ENCODE peak calls at places on chromosomes 7 and 10, in ten cellular contexts. N, I, K, G, E, M, W, Z, L and H are unnamed samples.

GRCh38 chr7:151125835-151126481 is 39.7 kb downstream of the AGAP3 start:
- DNase-seq in N (no peak), I (no peak), K (no peak), G (no peak), E (no peak), M (no peak), W (no peak), Z (no peak), L (no peak), H (no peak)

GRCh38 chr10:27625452-27626345 is 119.9 kb downstream of the MKX start:
- DNase-seq in N (no peak), I (no peak), K (no peak), G (no peak), E (no peak), M (no peak), W (no peak), Z (no peak), L (no peak), H (no peak)

GRCh38 chr10:127916826-127917225 is 9.9 kb downstream of the PTPRE start:
- DNase-seq in N (no peak), I (no peak), K (no peak), G (no peak), E (no peak), M (no peak), W (no peak), Z (no peak), L (no peak), H (no peak)

GRCh38 chr7:54394877-54395276 is 147.3 kb upstream of the VSTM2A start:
- DNase-seq in N (no peak), I (no peak), K (no peak), G (no peak), E (no peak), M (no peak), W (no peak), Z (no peak), L (no peak), H (no peak)

GRCh38 chr7:70997275-70997674 is 134.7 kb upstream of the GALNT17 start:
- DNase-seq in N (no peak), I (no peak), K (no peak), G (no peak), E (no peak), M (no peak), W (no peak), Z (no peak), L (no peak), H (no peak)

GRCh38 chr7:26237035-26237807 is 35.7 kb downstream of the CBX3 start:
- DNase-seq in N (peak; percentile 33), I (no peak), K (no peak), G (no peak), E (no peak), M (no peak), W (no peak), Z (no peak), L (no peak), H (no peak)

GRCh38 chr10:3893904-3894563 is 109.0 kb upstream of the KLF6 start:
- DNase-seq in N (no peak), I (no peak), K (no peak), G (no peak), E (no peak), M (peak; percentile 45), W (no peak), Z (no peak), L (no peak), H (peak; percentile 17)

GRCh38 chr10:29713450-29713849 is 78.7 kb upstream of the SVIL start:
- DNase-seq in N (no peak), I (no peak), K (no peak), G (no peak), E (no peak), M (no peak), W (no peak), Z (no peak), L (no peak), H (no peak)

GRCh38 chr10:96608262-96608661 is 21.4 kb upstream of the TM9SF3 start:
- DNase-seq in N (no peak), I (no peak), K (no peak), G (no peak), E (no peak), M (no peak), W (no peak), Z (no peak), L (no peak), H (no peak)

GRCh38 chr10:26647602-26648244 is 49.8 kb upstream of the PDSS1 start:
- DNase-seq in N (no peak), I (no peak), K (no peak), G (no peak), E (no peak), M (no peak), W (no peak), Z (no peak), L (no peak), H (no peak)

GRCh38 chr7:116582806-116583444 is 58.1 kb downstream of the CAV1 start:
- DNase-seq in N (peak; percentile 52), I (no peak), K (no peak), G (no peak), E (no peak), M (peak; percentile 80), W (no peak), Z (no peak), L (peak; percentile 73), H (no peak)

GRCh38 chr7:7424151-7424873 is 111.4 kb downstream of the COL28A1 start:
- DNase-seq in N (peak; percentile 56), I (peak; percentile 46), K (peak; percentile 69), G (peak; percentile 75), E (peak; percentile 32), M (peak; percentile 67), W (no peak), Z (no peak), L (peak; percentile 64), H (peak; percentile 53)

GRCh38 chr10:101563007-101563406 is 25.1 kb downstream of the POLL start:
- DNase-seq in N (no peak), I (peak; percentile 10), K (no peak), G (peak; percentile 6), E (no peak), M (no peak), W (no peak), Z (no peak), L (no peak), H (no peak)

GRCh38 chr10:6542999-6543430 is 37.1 kb downstream of the PRKCQ start:
- DNase-seq in N (no peak), I (no peak), K (no peak), G (no peak), E (no peak), M (no peak), W (no peak), Z (no peak), L (no peak), H (peak; percentile 17)

GRCh38 chr10:12533151-12533550 is 183.8 kb downstream of the CAMK1D start:
- DNase-seq in N (peak; percentile 39), I (no peak), K (no peak), G (no peak), E (no peak), M (peak; percentile 40), W (no peak), Z (no peak), L (no peak), H (no peak)

DNA sequence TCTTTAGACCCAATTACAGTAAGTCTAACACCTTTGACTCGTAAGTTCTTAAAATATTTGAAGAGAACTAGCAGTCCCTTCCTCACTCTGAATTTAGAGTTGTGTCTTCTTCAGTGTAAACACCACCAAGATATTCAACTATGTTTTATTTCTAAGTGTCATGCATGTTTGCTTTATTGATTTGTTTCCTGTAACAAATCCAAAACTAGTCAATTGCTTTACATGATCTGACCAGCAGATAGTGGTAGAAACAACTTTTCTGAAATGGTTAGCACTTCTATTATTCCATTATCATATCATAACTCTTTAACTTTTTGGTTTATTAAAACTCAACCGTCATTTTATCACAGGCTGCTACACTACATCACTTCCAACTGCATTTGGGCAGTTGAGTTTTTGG is 90.1 kb downstream of the INHBA start:
- DNase-seq in N (no peak), I (no peak), K (no peak), G (no peak), E (no peak), M (no peak), W (no peak), Z (no peak), L (no peak), H (no peak)
- TF ChIP-seq CTCF in N (no peak), I (no peak), K (no peak), G (no peak), E (no peak), M (no peak), W (no peak), Z (no peak), L (no peak), H (no peak)

GRCh38 chr10:34260904-34261303 is 554.2 kb downstream of the PARD3 start:
- DNase-seq in N (no peak), I (no peak), K (no peak), G (no peak), E (no peak), M (no peak), W (no peak), Z (no peak), L (no peak), H (no peak)

GRCh38 chr10:34262965-34263364 is 552.1 kb downstream of the PARD3 start:
- DNase-seq in N (no peak), I (no peak), K (no peak), G (no peak), E (no peak), M (no peak), W (no peak), Z (no peak), L (no peak), H (no peak)
- TF ChIP-seq CTCF in N (no peak), I (no peak), K (no peak), G (no peak), E (no peak), M (no peak), W (no peak), Z (no peak), L (no peak), H (no peak)

DNA sequence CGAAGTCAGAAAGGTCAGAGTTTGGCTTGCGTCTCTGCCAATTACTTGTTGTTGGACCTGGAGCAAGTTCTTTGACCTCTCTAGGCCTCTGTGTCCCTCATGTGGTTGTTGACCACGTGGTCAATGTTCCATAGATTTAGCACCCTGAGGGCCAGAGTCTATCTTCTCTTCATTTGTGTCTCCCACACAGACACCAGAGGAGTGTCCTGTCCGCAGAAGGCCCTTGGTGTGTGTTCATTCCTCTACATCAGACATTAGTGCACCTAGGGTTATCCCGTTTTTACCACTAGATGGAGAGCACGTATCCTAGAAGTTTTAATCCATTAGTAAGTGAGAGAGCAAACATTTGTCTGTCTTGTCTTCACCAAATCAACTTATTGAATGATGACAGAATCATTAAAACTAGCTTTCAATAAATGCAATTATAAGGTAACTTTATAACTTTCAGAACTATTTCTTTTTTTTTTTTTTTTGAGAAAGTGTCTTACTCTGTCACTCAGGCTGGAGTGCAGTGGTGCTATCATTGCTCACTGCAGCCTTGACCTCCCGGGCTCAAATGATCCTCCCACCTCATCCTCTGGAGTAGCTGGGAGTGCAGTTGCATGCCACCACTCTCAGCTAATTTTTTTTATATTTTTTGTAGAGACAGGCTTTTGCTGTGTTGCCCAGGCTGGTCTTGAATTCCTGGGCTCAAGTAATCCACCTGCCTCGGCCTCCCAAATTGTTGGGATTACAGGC is 122.5 kb upstream of the ANKRD1 start:
- DNase-seq in N (no peak), I (no peak), K (peak; percentile 16), G (peak; percentile 15), E (no peak), M (peak; percentile 16), W (no peak), Z (no peak), L (no peak), H (peak; percentile 12)
- TF ChIP-seq CTCF in N (peak; percentile 57), I (no peak), K (peak; percentile 54), G (peak; percentile 43), E (no peak), M (peak; percentile 48), W (peak; percentile 47), Z (peak; percentile 33), L (peak; percentile 64), H (no peak)

GRCh38 chr7:149381245-149381644 is 79.6 kb downstream of the ZNF777 start:
- DNase-seq in N (no peak), I (no peak), K (no peak), G (no peak), E (no peak), M (no peak), W (no peak), Z (no peak), L (no peak), H (no peak)
- TF ChIP-seq CTCF in N (no peak), I (no peak), K (no peak), G (no peak), E (no peak), M (no peak), W (no peak), Z (no peak), L (no peak), H (no peak)